ENCODE peak calls at places on chromosome 17, in ten cellular contexts. E is mucosa of descending colon, X is GM13976, S is HepG2, A is testis, P is AG10803, Z is B cell, Y is stomach, B is nephron progenitor cell, M is K562. F is an unnamed sample.

GRCh38 chr17:79695293-79696158 is 35.2 kb upstream of the ENPP7 start:
- DNase-seq in E (no peak), X (no peak), S (no peak), A (peak), P (peak), Z (no peak), Y (no peak), B (no peak), M (no peak), F (no peak)

GRCh38 chr17:45428050-45428953 is 4.4 kb downstream of the ARHGAP27 start:
- DNase-seq in E (peak), X (peak), S (peak), A (peak), P (peak), Z (peak), Y (peak), B (peak), M (peak), F (peak)

GRCh38 chr17:62892069-62892675 is 73.9 kb upstream of the TANC2 start:
- DNase-seq in E (no peak), X (no peak), S (no peak), A (no peak), P (no peak), Z (no peak), Y (no peak), B (no peak), M (no peak), F (no peak)

GRCh38 chr17:80889231-80889896 is 102.3 kb upstream of the CHMP6 start:
- DNase-seq in E (no peak), X (no peak), S (no peak), A (no peak), P (no peak), Z (no peak), Y (no peak), B (no peak), M (no peak), F (no peak)

GRCh38 chr17:75110307-75110937 is 653 bp downstream of the ARMC7 start:
- DNase-seq in E (peak), X (no peak), S (no peak), A (peak), P (peak), Z (no peak), Y (peak), B (peak), M (peak), F (no peak)

GRCh38 chr17:73430848-73431247 is 119.0 kb upstream of the CDC42EP4 start:
- DNase-seq in E (peak), X (no peak), S (no peak), A (peak), P (no peak), Z (no peak), Y (no peak), B (no peak), M (no peak), F (no peak)

GRCh38 chr17:7413346-7413985 is 5.8 kb downstream of the NLGN2 start:
- DNase-seq in E (no peak), X (no peak), S (no peak), A (no peak), P (peak), Z (no peak), Y (no peak), B (no peak), M (no peak), F (no peak)

GRCh38 chr17:45261577-45262515 is at the start of gene SPATA32:
- DNase-seq in E (peak), X (peak), S (no peak), A (peak), P (peak), Z (peak), Y (peak), B (peak), M (no peak), F (peak)

GRCh38 chr17:80750263-80750662 is 205.6 kb downstream of the RPTOR start:
- DNase-seq in E (no peak), X (no peak), S (no peak), A (no peak), P (peak), Z (no peak), Y (no peak), B (no peak), M (no peak), F (no peak)

GRCh38 chr17:350706-351435 is 1.7 kb downstream of the RPH3AL start:
- DNase-seq in E (peak), X (no peak), S (peak), A (peak), P (peak), Z (no peak), Y (peak), B (no peak), M (no peak), F (no peak)

GRCh38 chr17:17819561-17819995 is 17.2 kb downstream of the SREBF1 start:
- DNase-seq in E (peak), X (peak), S (peak), A (peak), P (peak), Z (peak), Y (peak), B (no peak), M (no peak), F (peak)

GRCh38 chr17:17837966-17838962 is 1.5 kb upstream of the SREBF1 start:
- DNase-seq in E (peak), X (no peak), S (peak), A (peak), P (no peak), Z (no peak), Y (no peak), B (no peak), M (no peak), F (no peak)

GRCh38 chr17:80769516-80769915 is 222.1 kb upstream of the CHMP6 start:
- DNase-seq in E (no peak), X (no peak), S (no peak), A (no peak), P (no peak), Z (no peak), Y (no peak), B (no peak), M (no peak), F (no peak)

GRCh38 chr17:35847633-35848373 is 20.9 kb downstream of the HEATR9 start:
- DNase-seq in E (no peak), X (no peak), S (no peak), A (no peak), P (no peak), Z (no peak), Y (no peak), B (no peak), M (no peak), F (no peak)

GRCh38 chr17:67386965-67387551 is 10.0 kb downstream of the PITPNC1 start:
- DNase-seq in E (peak), X (peak), S (peak), A (peak), P (peak), Z (no peak), Y (peak), B (peak), M (peak), F (no peak)

GRCh38 chr17:4305224-4305623 is 41.4 kb upstream of the ANKFY1 start:
- DNase-seq in E (no peak), X (no peak), S (no peak), A (no peak), P (no peak), Z (no peak), Y (no peak), B (no peak), M (no peak), F (no peak)

GRCh38 chr17:31580331-31581021 is 189.0 kb downstream of the RAB11FIP4 start:
- DNase-seq in E (no peak), X (peak), S (no peak), A (no peak), P (peak), Z (no peak), Y (peak), B (no peak), M (no peak), F (peak)

GRCh38 chr17:61157246-61157887 is 242.3 kb upstream of the TBX2 start:
- DNase-seq in E (peak), X (no peak), S (no peak), A (peak), P (peak), Z (no peak), Y (no peak), B (peak), M (no peak), F (no peak)

GRCh38 chr17:32878211-32878610 is 1.3 kb upstream of the MYO1D start:
- DNase-seq in E (no peak), X (no peak), S (no peak), A (no peak), P (peak), Z (no peak), Y (peak), B (no peak), M (no peak), F (no peak)

GRCh38 chr17:32875904-32876413 is 965 bp downstream of the MYO1D start:
- DNase-seq in E (no peak), X (no peak), S (no peak), A (no peak), P (peak), Z (no peak), Y (no peak), B (no peak), M (no peak), F (no peak)

GRCh38 chr17:32875230-32875903 is 1.6 kb downstream of the MYO1D start:
- DNase-seq in E (no peak), X (no peak), S (no peak), A (no peak), P (no peak), Z (no peak), Y (no peak), B (no peak), M (no peak), F (no peak)

GRCh38 chr17:32877164-32877764 is 340 bp upstream of the MYO1D start:
- DNase-seq in E (peak), X (peak), S (peak), A (peak), P (peak), Z (peak), Y (peak), B (peak), M (peak), F (peak)

GRCh38 chr17:32876414-32877163 is at the start of gene MYO1D:
- DNase-seq in E (peak), X (peak), S (peak), A (peak), P (no peak), Z (peak), Y (peak), B (peak), M (peak), F (peak)
- TF ChIP-seq CTCF in E (peak), X (peak), S (peak), A (peak), P (peak), Z (peak), Y (peak), B (peak), M (peak), F (peak)

DNA sequence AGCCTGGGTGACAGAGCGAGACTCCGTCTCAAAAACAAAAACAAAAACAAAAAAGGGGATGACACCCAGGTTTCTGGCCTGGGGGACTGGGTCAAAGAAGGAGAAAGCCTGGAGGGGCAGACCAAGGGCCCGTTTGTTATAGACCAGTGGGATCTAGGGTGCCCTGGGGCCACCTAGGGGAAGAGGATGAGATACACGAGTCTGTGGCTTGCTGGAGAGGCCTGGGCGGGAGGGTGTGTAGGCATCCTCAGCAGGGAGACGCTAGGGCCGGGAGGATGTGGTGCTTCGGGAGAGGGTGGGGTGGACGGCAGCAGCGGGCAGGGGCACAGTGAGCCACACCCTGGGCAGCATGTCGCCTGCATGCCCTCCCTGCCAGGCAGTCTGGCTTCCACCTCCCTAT is 17.1 kb upstream of the CRK start:
- DNase-seq in E (no peak), X (no peak), S (no peak), A (no peak), P (no peak), Z (no peak), Y (no peak), B (no peak), M (no peak), F (no peak)
- TF ChIP-seq CTCF in E (no peak), X (no peak), S (peak), A (no peak), P (no peak), Z (no peak), Y (no peak), B (no peak), M (peak), F (peak)

DNA sequence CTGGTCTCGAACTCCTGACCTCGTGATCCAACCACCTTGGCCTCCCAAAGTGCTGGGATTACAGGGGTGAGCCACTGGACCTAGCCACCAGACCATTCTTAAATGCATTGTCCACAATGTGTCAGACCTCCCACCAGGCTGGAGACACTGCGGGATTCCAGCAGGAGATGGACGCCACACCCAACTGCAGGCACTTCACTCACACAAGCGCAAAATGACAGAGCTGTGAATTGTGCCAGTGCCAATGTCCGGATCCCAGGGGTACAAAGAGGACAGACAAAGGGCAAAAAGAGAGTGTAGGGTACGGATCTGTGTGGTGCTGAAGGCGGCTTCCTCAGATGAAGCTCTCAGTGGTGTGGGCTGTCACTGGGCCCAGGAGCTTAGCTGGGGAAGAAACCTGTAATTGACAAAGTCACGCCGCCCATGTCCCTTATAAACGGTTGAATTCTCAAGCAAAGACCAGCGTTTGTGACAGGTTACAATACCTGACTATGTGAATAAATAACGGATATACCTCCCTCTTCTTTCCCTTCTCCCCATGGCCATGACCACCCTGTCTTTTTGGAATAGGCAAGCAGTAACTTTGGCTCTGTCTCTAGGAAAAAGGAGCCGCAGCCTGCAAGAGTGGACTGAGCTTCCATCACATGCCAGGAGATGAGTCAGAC is 40.0 kb downstream of the HS3ST3A1 start:
- DNase-seq in E (peak), X (no peak), S (no peak), A (peak), P (no peak), Z (no peak), Y (no peak), B (peak), M (no peak), F (no peak)
- TF ChIP-seq CTCF in E (no peak), X (no peak), S (no peak), A (no peak), P (no peak), Z (no peak), Y (no peak), B (no peak), M (no peak), F (no peak)

DNA sequence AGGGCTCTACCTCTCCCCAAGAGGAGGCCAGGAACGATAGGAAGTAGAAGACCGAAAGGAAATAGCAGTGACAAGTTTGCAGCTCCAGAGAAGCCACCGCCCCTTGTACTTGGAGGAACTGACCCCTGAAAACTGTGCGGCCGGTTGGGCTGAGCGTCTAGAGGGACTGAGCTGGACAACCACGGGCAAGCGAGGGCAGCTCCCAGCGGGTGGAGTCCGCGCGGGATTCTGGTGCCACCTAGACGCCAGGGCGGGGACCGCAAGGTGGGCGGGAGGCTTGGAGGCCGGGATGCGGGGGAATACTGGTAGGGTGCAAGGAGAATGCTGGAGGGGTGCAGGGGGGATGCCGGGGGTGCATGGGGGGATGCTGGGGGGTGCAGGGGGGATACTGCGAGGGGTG is 1.3 kb upstream of the SLC6A4 start:
- DNase-seq in E (peak), X (peak), S (peak), A (peak), P (peak), Z (no peak), Y (peak), B (peak), M (no peak), F (peak)
- TF ChIP-seq CTCF in E (no peak), X (peak), S (peak), A (no peak), P (peak), Z (no peak), Y (no peak), B (no peak), M (no peak), F (peak)

GRCh38 chr17:19977360-19978205 is at the start of gene AKAP10:
- DNase-seq in E (peak), X (peak), S (peak), A (peak), P (peak), Z (peak), Y (peak), B (peak), M (peak), F (peak)

GRCh38 chr17:19979917-19980770 is 2.5 kb upstream of the AKAP10 start:
- DNase-seq in E (peak), X (no peak), S (no peak), A (peak), P (no peak), Z (no peak), Y (no peak), B (no peak), M (no peak), F (no peak)

GRCh38 chr17:19978803-19979202 is 1.2 kb upstream of the AKAP10 start:
- DNase-seq in E (no peak), X (no peak), S (no peak), A (no peak), P (no peak), Z (no peak), Y (no peak), B (no peak), M (no peak), F (no peak)

GRCh38 chr17:19975601-19976000 is 2.0 kb downstream of the AKAP10 start:
- DNase-seq in E (no peak), X (no peak), S (no peak), A (no peak), P (no peak), Z (no peak), Y (no peak), B (no peak), M (no peak), F (no peak)

GRCh38 chr17:19978206-19978802 is 676 bp upstream of the AKAP10 start:
- DNase-seq in E (no peak), X (peak), S (no peak), A (no peak), P (peak), Z (peak), Y (no peak), B (no peak), M (no peak), F (no peak)
- TF ChIP-seq CTCF in E (no peak), X (no peak), S (no peak), A (no peak), P (no peak), Z (peak), Y (no peak), B (no peak), M (no peak), F (no peak)

DNA sequence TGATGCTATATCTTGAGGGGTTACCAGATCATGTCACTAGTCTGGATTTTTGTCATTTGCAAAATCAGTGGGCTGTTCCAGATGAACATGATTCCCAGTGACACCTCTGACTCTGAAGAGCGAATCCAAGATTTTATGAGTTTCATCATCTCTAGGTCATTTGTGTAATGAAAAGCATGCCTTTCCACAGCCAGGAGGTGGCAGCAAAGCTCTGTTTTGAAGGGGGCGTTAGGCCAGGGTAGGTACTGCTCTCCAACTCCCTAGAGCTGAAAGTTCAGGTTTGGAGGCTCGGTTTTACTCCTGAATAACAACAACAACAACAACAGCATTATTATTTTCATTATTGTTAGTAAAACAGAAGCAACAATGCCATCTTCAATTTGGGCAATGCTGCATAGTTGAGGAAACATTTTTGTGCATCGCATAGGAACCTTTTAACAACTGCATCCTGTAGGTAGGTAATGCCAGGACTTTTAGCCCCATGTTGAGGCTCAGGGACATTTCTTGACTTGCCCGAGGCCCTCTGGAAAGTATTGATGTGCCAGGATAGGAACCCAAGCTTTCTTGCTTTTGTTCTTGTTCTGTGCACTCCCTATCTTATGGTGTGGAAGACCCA is 77.0 kb downstream of the MYH13 start:
- DNase-seq in E (peak), X (peak), S (peak), A (peak), P (peak), Z (no peak), Y (no peak), B (peak), M (peak), F (peak)
- TF ChIP-seq CTCF in E (no peak), X (peak), S (peak), A (peak), P (peak), Z (peak), Y (peak), B (peak), M (peak), F (peak)

DNA sequence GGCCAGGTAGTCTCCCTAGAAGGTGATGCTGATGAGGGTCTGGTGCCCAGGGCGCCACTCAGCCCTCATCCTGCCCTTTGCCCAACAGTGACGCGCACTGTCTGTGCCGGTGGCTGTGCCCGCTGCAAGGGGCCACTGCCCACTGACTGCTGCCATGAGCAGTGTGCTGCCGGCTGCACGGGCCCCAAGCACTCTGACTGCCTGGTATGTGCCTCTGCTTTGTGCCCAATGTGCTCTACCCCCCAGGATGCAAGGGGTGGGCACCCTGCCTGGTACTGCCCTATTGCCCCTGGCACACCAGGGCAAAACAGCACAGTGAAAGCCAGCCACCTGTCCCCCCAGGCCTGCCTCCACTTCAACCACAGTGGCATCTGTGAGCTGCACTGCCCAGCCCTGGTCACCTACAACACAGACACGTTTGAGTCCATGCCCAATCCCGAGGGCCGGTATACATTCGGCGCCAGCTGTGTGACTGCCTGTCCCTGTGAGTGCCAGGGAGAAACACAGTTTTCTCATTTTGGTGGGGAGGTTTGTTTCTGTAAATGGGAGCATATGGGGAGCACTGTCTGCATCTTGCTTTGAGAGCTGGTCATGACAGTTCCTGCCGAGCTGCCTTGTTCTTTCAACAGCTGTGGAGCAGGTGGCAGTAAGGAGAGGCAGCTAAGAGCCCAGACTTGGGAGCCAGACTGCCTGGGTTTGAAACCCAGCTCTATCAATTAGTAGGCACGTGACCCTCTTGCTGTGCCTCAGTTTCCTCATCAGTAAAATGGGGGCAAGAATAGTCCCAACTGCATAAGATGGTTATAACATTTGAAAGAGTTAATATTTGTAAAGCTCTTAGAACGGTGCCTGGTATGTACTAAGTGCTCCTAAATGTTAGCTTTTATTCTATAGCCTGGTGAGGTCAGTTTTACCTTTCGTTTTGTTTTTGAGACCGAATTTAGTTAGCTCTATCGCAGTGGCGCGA is 10.4 kb downstream of the ERBB2 start:
- DNase-seq in E (no peak), X (no peak), S (no peak), A (no peak), P (no peak), Z (no peak), Y (no peak), B (no peak), M (no peak), F (no peak)
- TF ChIP-seq CTCF in E (no peak), X (no peak), S (no peak), A (no peak), P (no peak), Z (no peak), Y (no peak), B (no peak), M (no peak), F (no peak)

GRCh38 chr17:5591966-5592365 is 7.7 kb upstream of the NLRP1 start:
- DNase-seq in E (no peak), X (no peak), S (no peak), A (no peak), P (no peak), Z (no peak), Y (no peak), B (no peak), M (no peak), F (no peak)
- TF ChIP-seq CTCF in E (no peak), X (no peak), S (no peak), A (no peak), P (no peak), Z (no peak), Y (no peak), B (no peak), M (no peak), F (no peak)